ENCODE peak calls at places on chromosome 21, in six cellular contexts. E is fibroblast of mammary gland, V is AG09309, O is AG04450, K is esophagus squamous epithelium, A is Calu3. F is an unnamed sample.

GRCh38 chr21:36211660-36212512 is 55.3 kb downstream of the DOP1B start:
- DNase-seq in E (peak), V (peak), O (peak), K (no peak), A (no peak), F (peak)

GRCh38 chr21:44086636-44087425 is 20.4 kb upstream of the PWP2 start:
- DNase-seq in E (no peak), V (no peak), O (no peak), K (no peak), A (no peak), F (no peak)

GRCh38 chr21:16942703-16943102 is 570.1 kb upstream of the CXADR start:
- DNase-seq in E (peak), V (no peak), O (no peak), K (no peak), A (peak), F (peak)

GRCh38 chr21:46113497-46114176 is 15.7 kb downstream of the COL6A2 start:
- DNase-seq in E (no peak), V (no peak), O (no peak), K (no peak), A (no peak), F (no peak)

GRCh38 chr21:39673736-39674135 is 61.0 kb downstream of the B3GALT5 start:
- DNase-seq in E (no peak), V (no peak), O (no peak), K (no peak), A (no peak), F (no peak)

GRCh38 chr21:16842716-16843115 is 670.1 kb upstream of the CXADR start:
- DNase-seq in E (peak), V (no peak), O (no peak), K (no peak), A (no peak), F (no peak)

GRCh38 chr21:22120616-22121266 is 1122.5 kb downstream of the NCAM2 start:
- DNase-seq in E (peak), V (no peak), O (no peak), K (no peak), A (no peak), F (peak)

GRCh38 chr21:38343691-38344090 is 86.9 kb downstream of the KCNJ15 start:
- DNase-seq in E (peak), V (no peak), O (no peak), K (no peak), A (peak), F (peak)

GRCh38 chr21:42616366-42617340 is 36.8 kb upstream of the PDE9A start:
- DNase-seq in E (no peak), V (no peak), O (no peak), K (no peak), A (no peak), F (no peak)

GRCh38 chr21:27423906-27424595 is 457.2 kb upstream of the ADAMTS5 start:
- DNase-seq in E (peak), V (peak), O (peak), K (no peak), A (peak), F (no peak)

GRCh38 chr21:38985423-38986378 is 180.0 kb downstream of the ETS2 start:
- DNase-seq in E (peak), V (peak), O (peak), K (no peak), A (no peak), F (peak)

GRCh38 chr21:45768741-45769049 is 125.2 kb downstream of the PCBP3 start:
- DNase-seq in E (no peak), V (no peak), O (no peak), K (no peak), A (no peak), F (peak)

GRCh38 chr21:30329203-30329868 is 8.2 kb downstream of the KRTAP27-1 start:
- DNase-seq in E (no peak), V (no peak), O (no peak), K (no peak), A (no peak), F (peak)

GRCh38 chr21:42123509-42123908 is 52.4 kb downstream of the UMODL1 start:
- DNase-seq in E (no peak), V (no peak), O (no peak), K (no peak), A (no peak), F (no peak)

GRCh38 chr21:41246808-41247207 is 69.8 kb upstream of the FAM3B start:
- DNase-seq in E (no peak), V (no peak), O (no peak), K (no peak), A (no peak), F (no peak)

GRCh38 chr21:35326677-35327076 is 277.6 kb upstream of the RUNX1 start:
- DNase-seq in E (peak), V (peak), O (no peak), K (no peak), A (no peak), F (no peak)

GRCh38 chr21:38948377-38948776 is 142.6 kb downstream of the ETS2 start:
- DNase-seq in E (peak), V (no peak), O (no peak), K (no peak), A (no peak), F (no peak)

GRCh38 chr21:27715131-27715530 is 748.2 kb upstream of the ADAMTS5 start:
- DNase-seq in E (no peak), V (no peak), O (no peak), K (no peak), A (no peak), F (no peak)

GRCh38 chr21:26966978-26967913 is at the start of gene ADAMTS5:
- DNase-seq in E (peak), V (peak), O (no peak), K (no peak), A (no peak), F (peak)

GRCh38 chr21:42040411-42041180 is 30.4 kb upstream of the ZBTB21 start:
- DNase-seq in E (peak), V (peak), O (peak), K (no peak), A (peak), F (peak)

GRCh38 chr21:38171723-38172344 is 85.0 kb upstream of the KCNJ15 start:
- DNase-seq in E (peak), V (no peak), O (peak), K (no peak), A (peak), F (peak)

GRCh38 chr21:38478782-38479181 is 19.5 kb downstream of the ERG start:
- DNase-seq in E (peak), V (peak), O (no peak), K (no peak), A (no peak), F (peak)

GRCh38 chr21:33964706-33965325 is 49.2 kb upstream of the ATP5PO start:
- DNase-seq in E (peak), V (peak), O (no peak), K (no peak), A (no peak), F (no peak)

GRCh38 chr21:38241029-38241740 is 15.6 kb upstream of the KCNJ15 start:
- DNase-seq in E (peak), V (peak), O (no peak), K (no peak), A (peak), F (peak)

GRCh38 chr21:45546636-45547203 is 4.5 kb upstream of the SLC19A1 start:
- DNase-seq in E (no peak), V (no peak), O (no peak), K (no peak), A (no peak), F (no peak)

GRCh38 chr21:40829308-40829707 is 17.6 kb downstream of the DSCAM start:
- DNase-seq in E (no peak), V (no peak), O (no peak), K (no peak), A (no peak), F (no peak)

GRCh38 chr21:38797470-38797869 is 8.3 kb upstream of the ETS2 start:
- DNase-seq in E (no peak), V (no peak), O (no peak), K (no peak), A (peak), F (peak)

GRCh38 chr21:15552914-15553491 is 176.8 kb upstream of the USP25 start:
- DNase-seq in E (peak), V (no peak), O (no peak), K (no peak), A (no peak), F (peak)
- TF ChIP-seq CTCF in E (peak), V (peak), O (peak), K (no peak), A (no peak), F (peak)

DNA sequence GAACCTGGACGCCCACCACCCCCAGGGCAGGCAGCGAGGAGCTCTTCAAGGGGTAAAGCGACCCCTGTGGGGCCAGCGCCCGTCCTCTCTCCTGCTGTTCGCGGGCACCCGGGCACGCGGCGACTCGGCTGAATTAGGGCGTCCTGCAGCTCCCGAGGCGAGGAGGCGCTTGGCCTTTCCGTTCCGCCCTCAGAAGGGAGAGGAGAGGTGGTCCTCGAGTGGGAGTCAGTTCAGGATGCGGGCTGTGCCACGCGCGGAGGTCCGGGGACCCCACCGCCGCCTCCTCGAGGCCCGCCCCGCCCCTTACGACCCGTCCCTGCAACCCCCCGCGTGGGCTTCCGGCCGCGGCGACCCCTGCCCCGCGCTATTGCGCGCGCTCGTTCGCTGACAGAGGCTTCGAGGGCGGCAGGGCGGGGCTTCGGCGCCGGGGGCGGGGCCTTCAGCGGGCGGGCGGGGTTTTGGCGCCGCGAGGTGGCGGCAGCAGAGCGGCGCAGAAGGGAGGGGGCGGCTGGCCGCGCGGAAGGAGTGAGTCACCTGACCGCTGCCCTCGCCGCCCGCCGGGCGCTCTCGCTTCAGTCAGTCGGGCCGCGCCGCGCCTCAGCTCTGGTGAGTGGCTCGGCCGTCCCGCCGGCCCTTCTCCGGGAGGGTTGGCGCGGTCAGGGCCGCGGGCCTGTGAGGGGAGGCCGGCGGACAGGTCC is at the start of gene BACH1:
- DNase-seq in E (peak), V (peak), O (peak), K (peak), A (peak), F (peak)
- TF ChIP-seq CTCF in E (no peak), V (peak), O (peak), K (peak), A (no peak), F (peak)

GRCh38 chr21:15517394-15517793 is 212.4 kb upstream of the USP25 start:
- DNase-seq in E (no peak), V (no peak), O (no peak), K (no peak), A (no peak), F (no peak)

GRCh38 chr21:15508554-15508953 is 221.2 kb upstream of the USP25 start:
- DNase-seq in E (no peak), V (no peak), O (no peak), K (no peak), A (no peak), F (no peak)

GRCh38 chr21:15515908-15516307 is 213.9 kb upstream of the USP25 start:
- DNase-seq in E (no peak), V (no peak), O (no peak), K (no peak), A (no peak), F (no peak)

DNA sequence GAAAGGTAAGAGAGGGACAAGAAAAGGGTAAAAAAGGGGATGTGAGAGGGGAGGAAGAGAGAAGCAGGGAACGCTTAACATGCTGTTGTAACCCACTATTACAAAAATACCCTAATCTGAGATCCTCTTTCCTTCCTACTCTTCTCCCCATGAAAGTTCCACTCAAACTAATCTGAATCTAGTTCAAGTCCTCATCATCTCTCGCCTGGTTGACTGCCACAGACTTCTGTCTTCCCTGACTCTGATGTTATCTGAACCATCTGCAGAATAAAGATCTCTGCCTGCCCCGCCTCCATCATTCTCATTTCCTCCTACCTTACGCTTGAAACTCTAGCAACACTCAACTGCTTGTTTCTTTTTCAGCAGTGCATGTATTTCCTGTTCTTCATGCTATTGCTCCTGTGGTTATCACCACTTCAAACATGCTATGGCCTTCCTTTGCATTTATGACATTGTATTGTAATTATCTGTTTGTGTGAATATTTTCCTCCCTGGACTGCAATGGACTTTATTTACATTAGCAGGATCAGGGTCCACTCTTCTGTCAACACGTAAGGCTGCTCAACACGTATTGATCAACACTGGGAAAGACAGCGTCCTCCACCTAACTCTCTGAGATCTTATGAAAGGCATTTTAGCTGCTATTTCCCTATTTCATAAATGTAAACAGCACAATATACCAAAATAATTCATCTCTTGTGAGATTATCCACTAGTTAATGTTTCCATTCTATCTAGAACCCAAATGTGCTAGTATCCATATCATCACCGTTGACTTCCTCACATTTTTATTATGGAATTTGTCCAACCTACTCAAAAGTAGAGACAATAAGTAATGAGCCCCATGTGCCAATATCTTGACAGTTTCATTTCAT is 215.5 kb upstream of the USP25 start:
- DNase-seq in E (no peak), V (no peak), O (no peak), K (no peak), A (no peak), F (no peak)
- TF ChIP-seq CTCF in E (no peak), V (no peak), O (no peak), K (no peak), A (no peak), F (no peak)

GRCh38 chr21:32413697-32414578 is 1.4 kb downstream of the EVA1C start:
- DNase-seq in E (peak), V (no peak), O (no peak), K (no peak), A (no peak), F (peak)

GRCh38 chr21:32412162-32412997 is at the start of gene EVA1C:
- DNase-seq in E (peak), V (no peak), O (no peak), K (no peak), A (peak), F (peak)

GRCh38 chr21:32414579-32415358 is 2.3 kb downstream of the EVA1C start:
- DNase-seq in E (peak), V (no peak), O (no peak), K (no peak), A (peak), F (peak)

GRCh38 chr21:32411366-32412161 is 942 bp upstream of the EVA1C start:
- DNase-seq in E (peak), V (no peak), O (no peak), K (peak), A (peak), F (peak)

GRCh38 chr21:32412998-32413504 is 545 bp downstream of the EVA1C start:
- DNase-seq in E (no peak), V (no peak), O (no peak), K (no peak), A (peak), F (peak)
- TF ChIP-seq CTCF in E (no peak), V (peak), O (peak), K (no peak), A (no peak), F (no peak)